ENCODE peak calls at places on chromosomes 7 and 10, in four cellular contexts. One of them, this sample, is unnamed.

GRCh38 chr7:108824840-108825540 is 255.3 kb downstream of the DNAJB9 start:
- DNase-seq in heart left ventricle: peak; percentile 53
- DNase-seq in neuronal stem cell: no peak
- DNase-seq in transverse colon: no peak
- DNase-seq in this sample: no peak

GRCh38 chr7:29486191-29486700 is 77.4 kb upstream of the PRR15 start:
- DNase-seq in heart left ventricle: no peak
- DNase-seq in neuronal stem cell: no peak
- DNase-seq in transverse colon: no peak
- DNase-seq in this sample: no peak

GRCh38 chr7:69166979-69167516 is 431.2 kb upstream of the AUTS2 start:
- DNase-seq in heart left ventricle: no peak
- DNase-seq in neuronal stem cell: no peak
- DNase-seq in transverse colon: no peak
- DNase-seq in this sample: no peak

GRCh38 chr7:90594791-90595317 is 1.3 kb upstream of the CDK14 start:
- DNase-seq in heart left ventricle: peak; percentile 65
- DNase-seq in neuronal stem cell: peak; percentile 18
- DNase-seq in transverse colon: no peak
- DNase-seq in this sample: no peak

GRCh38 chr7:129896568-129897382 is 56.0 kb downstream of the UBE2H start:
- DNase-seq in heart left ventricle: no peak
- DNase-seq in neuronal stem cell: no peak
- DNase-seq in transverse colon: no peak
- DNase-seq in this sample: no peak

GRCh38 chr7:109763611-109764010 is 1193.9 kb downstream of the DNAJB9 start:
- DNase-seq in heart left ventricle: no peak
- DNase-seq in neuronal stem cell: no peak
- DNase-seq in transverse colon: no peak
- DNase-seq in this sample: no peak

GRCh38 chr7:86833360-86833759 is 189.7 kb downstream of the GRM3 start:
- DNase-seq in heart left ventricle: no peak
- DNase-seq in neuronal stem cell: no peak
- DNase-seq in transverse colon: no peak
- DNase-seq in this sample: peak; percentile 21

GRCh38 chr10:124864421-124865193 is 63.0 kb downstream of the ABRAXAS2 start:
- DNase-seq in heart left ventricle: peak; percentile 90
- DNase-seq in neuronal stem cell: no peak
- DNase-seq in transverse colon: peak; percentile 47
- DNase-seq in this sample: peak; percentile 64

GRCh38 chr7:70193514-70193913 is 595.2 kb downstream of the AUTS2 start:
- DNase-seq in heart left ventricle: no peak
- DNase-seq in neuronal stem cell: no peak
- DNase-seq in transverse colon: peak; percentile 11
- DNase-seq in this sample: peak; percentile 28

GRCh38 chr10:119090968-119091367 is 10.4 kb upstream of the EIF3A start:
- DNase-seq in heart left ventricle: no peak
- DNase-seq in neuronal stem cell: no peak
- DNase-seq in transverse colon: peak; percentile 50
- DNase-seq in this sample: peak; percentile 68

GRCh38 chr10:2760736-2761135 is 306.6 kb upstream of the PFKP start:
- DNase-seq in heart left ventricle: no peak
- DNase-seq in neuronal stem cell: no peak
- DNase-seq in transverse colon: no peak
- DNase-seq in this sample: no peak

GRCh38 chr10:28810062-28810870 is 132.9 kb downstream of the BAMBI start:
- DNase-seq in heart left ventricle: no peak
- DNase-seq in neuronal stem cell: no peak
- DNase-seq in transverse colon: no peak
- DNase-seq in this sample: no peak

GRCh38 chr10:75978213-75978612 is 546.8 kb downstream of the LRMDA start:
- DNase-seq in heart left ventricle: no peak
- DNase-seq in neuronal stem cell: no peak
- DNase-seq in transverse colon: no peak
- DNase-seq in this sample: no peak

GRCh38 chr7:50710441-50711154 is 72.1 kb downstream of the GRB10 start:
- DNase-seq in heart left ventricle: no peak
- DNase-seq in neuronal stem cell: no peak
- DNase-seq in transverse colon: no peak
- DNase-seq in this sample: no peak

GRCh38 chr10:80411267-80411668 is 2.9 kb downstream of the PRXL2A start:
- DNase-seq in heart left ventricle: peak; percentile 61
- DNase-seq in neuronal stem cell: no peak
- DNase-seq in transverse colon: peak; percentile 26
- DNase-seq in this sample: peak; percentile 47

GRCh38 chr10:31083765-31084184 is 52.1 kb upstream of the ZNF438 start:
- DNase-seq in heart left ventricle: no peak
- DNase-seq in neuronal stem cell: no peak
- DNase-seq in transverse colon: peak; percentile 32
- DNase-seq in this sample: peak; percentile 40

GRCh38 chr10:30630571-30630970 is 1.0 kb upstream of the LYZL2 start:
- DNase-seq in heart left ventricle: no peak
- DNase-seq in neuronal stem cell: no peak
- DNase-seq in transverse colon: no peak
- DNase-seq in this sample: no peak

GRCh38 chr10:70496341-70497119 is 18.0 kb downstream of the PALD1 start:
- DNase-seq in heart left ventricle: no peak
- DNase-seq in neuronal stem cell: no peak
- DNase-seq in transverse colon: no peak
- DNase-seq in this sample: no peak
- H3K4me1 ChIP-seq in heart left ventricle: peaks cover 10% of the 10 kb centered on the region
- H3K4me1 ChIP-seq in neuronal stem cell: peaks cover 16% of the 10 kb centered on the region
- H3K4me1 ChIP-seq in transverse colon: peaks cover 37% of the 10 kb centered on the region
- H3K4me1 ChIP-seq in this sample: no peaks in the 10 kb centered on the region

DNA sequence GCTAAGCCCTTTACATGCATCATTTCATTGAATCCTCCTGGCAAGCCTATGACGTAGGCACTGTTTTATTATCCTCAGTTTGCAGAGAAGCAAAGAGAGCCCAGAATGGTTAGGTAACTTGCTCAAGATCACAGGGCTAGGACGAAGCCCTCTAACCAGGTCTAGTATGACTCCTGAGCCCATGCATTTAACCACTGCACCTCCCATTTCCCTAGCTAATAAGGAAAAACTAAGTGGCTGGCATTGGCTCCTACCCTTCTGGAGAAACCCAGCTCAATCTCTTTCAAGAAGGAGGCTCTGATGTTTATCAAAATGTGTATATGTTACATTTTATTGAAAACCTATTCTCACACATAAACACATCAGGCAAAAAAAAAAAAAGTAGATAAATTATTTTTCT is 19.8 kb downstream of the MYOF start:
- DNase-seq in heart left ventricle: no peak
- DNase-seq in neuronal stem cell: no peak
- DNase-seq in transverse colon: no peak
- DNase-seq in this sample: no peak
- H3K4me1 ChIP-seq in heart left ventricle: peaks cover 18% of the 10 kb centered on the region
- H3K4me1 ChIP-seq in neuronal stem cell: peaks cover 14% of the 10 kb centered on the region
- H3K4me1 ChIP-seq in transverse colon: peaks cover 84% of the 10 kb centered on the region
- H3K4me1 ChIP-seq in this sample: peaks cover 15% of the 10 kb centered on the region

GRCh38 chr10:95475003-95475383 is 86.2 kb downstream of the SORBS1 start:
- DNase-seq in heart left ventricle: no peak
- DNase-seq in neuronal stem cell: no peak
- DNase-seq in transverse colon: no peak
- DNase-seq in this sample: no peak
- H3K4me1 ChIP-seq in heart left ventricle: peaks cover 55% of the 10 kb centered on the region
- H3K4me1 ChIP-seq in neuronal stem cell: peaks cover 10% of the 10 kb centered on the region
- H3K4me1 ChIP-seq in transverse colon: peaks cover 90% of the 10 kb centered on the region
- H3K4me1 ChIP-seq in this sample: peaks cover 43% of the 10 kb centered on the region

GRCh38 chr10:77620731-77621130 is 16.9 kb downstream of the KCNMA1 start:
- DNase-seq in heart left ventricle: no peak
- DNase-seq in neuronal stem cell: no peak
- DNase-seq in transverse colon: no peak
- DNase-seq in this sample: no peak
- H3K4me1 ChIP-seq in heart left ventricle: no peaks in the 10 kb centered on the region
- H3K4me1 ChIP-seq in neuronal stem cell: no peaks in the 10 kb centered on the region
- H3K4me1 ChIP-seq in transverse colon: peaks cover 26% of the 10 kb centered on the region
- H3K4me1 ChIP-seq in this sample: no peaks in the 10 kb centered on the region

This sample was measured in mucosa of descending colon.